ENCODE peak calls at places on chromosome 7, in four cellular contexts. X, B, M and Q are unnamed samples.

GRCh38 chr7:117273325-117274292 is 49.2 kb downstream of the WNT2 start:
- DNase-seq in B (no peak), X (no peak), M (no peak), Q (peak; percentile 63)

GRCh38 chr7:98575878-98576277 is 41.2 kb upstream of the NPTX2 start:
- DNase-seq in X (no peak), B (no peak), M (no peak), Q (no peak)

GRCh38 chr7:131843862-131844261 is 287.4 kb upstream of the PODXL start:
- DNase-seq in B (no peak), X (no peak), M (no peak), Q (no peak)

GRCh38 chr7:15326044-15326644 is 235.7 kb downstream of the AGMO start:
- DNase-seq in X (no peak), B (peak; percentile 25), M (peak; percentile 30), Q (peak; percentile 16)

GRCh38 chr7:47724335-47724982 is 142.5 kb upstream of the TNS3 start:
- DNase-seq in B (peak; percentile 37), X (no peak), M (no peak), Q (peak; percentile 15)

GRCh38 chr7:134021861-134022260 is 105.3 kb upstream of the LRGUK start:
- DNase-seq in M (no peak), X (no peak), B (no peak), Q (no peak)

GRCh38 chr7:30977896-30978564 is 14.3 kb downstream of the GHRHR start:
- DNase-seq in B (no peak), X (no peak), M (no peak), Q (no peak)

GRCh38 chr7:95843286-95843685 is 70.9 kb downstream of the DYNC1I1 start:
- DNase-seq in X (no peak), M (no peak), B (no peak), Q (no peak)

GRCh38 chr7:2954433-2954853 is 89.2 kb downstream of the CARD11 start:
- DNase-seq in B (no peak), M (no peak), X (no peak), Q (no peak)

GRCh38 chr7:36607206-36607515 is 117.1 kb downstream of the AOAH start:
- DNase-seq in X (no peak), B (no peak), M (peak; percentile 47), Q (no peak)

GRCh38 chr7:72182036-72182435 is 230.1 kb downstream of the CALN1 start:
- DNase-seq in B (no peak), X (no peak), M (peak; percentile 66), Q (no peak)

GRCh38 chr7:126213876-126214275 is 1038.9 kb downstream of the GRM8 start:
- DNase-seq in M (no peak), B (no peak), X (no peak), Q (peak; percentile 81)

GRCh38 chr7:155269766-155270585 is 27.7 kb upstream of the INSIG1 start:
- DNase-seq in M (no peak), B (no peak), X (no peak), Q (no peak)

GRCh38 chr7:147197006-147197405 is 1080.4 kb downstream of the CNTNAP2 start:
- DNase-seq in X (no peak), B (peak; percentile 57), M (no peak), Q (no peak)